ENCODE peak calls at places on chromosomes 3 and 15, in six cellular contexts. E is SW480; C is BJ; Z is stimulated activated CD4-positive, alpha-beta T cell treated with anti-CD3 and anti-CD28 coated beads, Interleukin-12 subunit alpha, Interleukin-12 subunit beta, amount 100 ng/mL, for 48 hours; I is posterior cingulate gyrus; L is SK-MEL-5. K is an unnamed sample.

GRCh38 chr15:66298803-66299251 is 5.5 kb downstream of the DIS3L start:
- DNase-seq in L (no peak), E (no peak), Z (no peak), C (no peak), I (peak; percentile 8), K (no peak)

GRCh38 chr3:114827495-114827894 is 319.6 kb downstream of the ZBTB20 start:
- DNase-seq in Z (no peak), L (peak; percentile 83), C (no peak), E (peak; percentile 61), I (no peak), K (no peak)

GRCh38 chr3:112734718-112735350 is 93.9 kb upstream of the CCDC80 start:
- DNase-seq in C (no peak), I (no peak), L (peak; percentile 86), Z (peak; percentile 45), E (peak; percentile 45), K (peak; percentile 50)

GRCh38 chr3:53796161-53796560 is 50.1 kb downstream of the CHDH start:
- DNase-seq in E (no peak), I (peak; percentile 79), Z (no peak), C (no peak), L (no peak), K (no peak)

GRCh38 chr15:68506071-68506470 is 72.7 kb upstream of the CORO2B start:
- DNase-seq in C (no peak), I (no peak), Z (no peak), L (no peak), E (no peak), K (no peak)

GRCh38 chr15:74631935-74632560 is 16.4 kb downstream of the CLK3 start:
- DNase-seq in I (peak; percentile 74), L (peak; percentile 72), C (no peak), Z (peak; percentile 42), E (peak; percentile 37), K (peak; percentile 39)

GRCh38 chr15:56794150-56794922 is 61.0 kb upstream of the ZNF280D start:
- DNase-seq in L (no peak), E (no peak), Z (no peak), I (no peak), C (no peak), K (no peak)

GRCh38 chr3:172607305-172608121 is 84.3 kb upstream of the TNFSF10 start:
- DNase-seq in L (no peak), C (peak; percentile 33), I (no peak), E (no peak), Z (no peak), K (no peak)

GRCh38 chr15:57462391-57462790 is 86.1 kb downstream of the CGNL1 start:
- DNase-seq in I (no peak), Z (no peak), E (no peak), C (no peak), L (peak; percentile 17), K (no peak)

GRCh38 chr3:152524198-152525140 is 255.7 kb downstream of the MBNL1 start:
- DNase-seq in Z (peak; percentile 22), L (peak; percentile 69), E (peak; percentile 37), C (peak; percentile 4), I (no peak), K (peak; percentile 11)

GRCh38 chr15:89088605-89089315 is 504 bp downstream of the ABHD2 start:
- DNase-seq in I (no peak), Z (no peak), E (peak; percentile 39), C (no peak), L (no peak), K (peak; percentile 2)

GRCh38 chr3:47443611-47443995 is 32.1 kb downstream of the SCAP start:
- DNase-seq in I (no peak), Z (no peak), E (peak; percentile 61), C (no peak), L (no peak), K (no peak)

GRCh38 chr3:126170073-126170916 is 10.1 kb downstream of the ALDH1L1 start:
- DNase-seq in Z (no peak), L (no peak), E (no peak), C (no peak), I (no peak), K (no peak)

GRCh38 chr15:67543348-67543718 is 830 bp downstream of the MAP2K5 start:
- DNase-seq in Z (no peak), E (no peak), C (no peak), L (no peak), I (peak; percentile 8), K (no peak)

GRCh38 chr15:100559330-100559729 is 30.6 kb upstream of the CERS3 start:
- DNase-seq in L (no peak), I (no peak), Z (no peak), E (no peak), C (peak; percentile 11), K (no peak)

GRCh38 chr15:40796508-40796907 is 10.4 kb upstream of the ZFYVE19 start:
- DNase-seq in I (no peak), E (no peak), C (no peak), L (no peak), Z (no peak), K (no peak)

GRCh38 chr15:38226867-38227266 is 25.8 kb upstream of the SPRED1 start:
- DNase-seq in I (peak; percentile 46), L (peak; percentile 99), Z (no peak), C (no peak), E (no peak), K (no peak)

GRCh38 chr15:66982816-66983215 is 82.6 kb upstream of the SMAD3 start:
- DNase-seq in E (no peak), L (no peak), Z (no peak), I (no peak), C (no peak), K (no peak)

GRCh38 chr3:158768361-158768787 is 33.5 kb upstream of the MFSD1 start:
- DNase-seq in I (no peak), L (no peak), E (no peak), Z (no peak), C (no peak), K (no peak)

GRCh38 chr3:97793415-97794019 is 28.3 kb upstream of the CRYBG3 start:
- DNase-seq in E (peak; percentile 33), L (peak; percentile 74), Z (no peak), C (peak; percentile 6), I (no peak), K (peak; percentile 15)

GRCh38 chr3:120113128-120114116 is 19.2 kb upstream of the GSK3B start:
- DNase-seq in E (no peak), Z (no peak), I (no peak), L (peak; percentile 75), C (peak; percentile 49), K (no peak)

GRCh38 chr3:168040624-168041208 is 55.0 kb downstream of the GOLIM4 start:
- DNase-seq in C (no peak), E (peak; percentile 83), Z (no peak), I (no peak), L (peak; percentile 83), K (no peak)